ENCODE peak calls at places on chromosomes 3 and 15, in seven cellular contexts. M is GM13976; V is EH; P is stimulated activated CD8-positive, alpha-beta memory T cell treated with anti-CD3 and anti-CD28 coated beads, Interleukin-15, amount 100 ng/mL, for 24 hours; K is fibroblast of the aortic adventitia; C is KG1; D is activated CD8-positive, alpha-beta memory T cell treated with anti-CD3 and anti-CD28 coated beads, Interleukin-2, amount 50 U/mL, for 48 hours. B is an unnamed sample.

GRCh38 chr3:5020262-5020722 is 41.1 kb downstream of the BHLHE40 start:
- DNase-seq in M (no peak), V (no peak), P (no peak), K (no peak), C (no peak), D (no peak), B (no peak)

GRCh38 chr3:50050361-50050760 is 38.4 kb upstream of the RBM5 start:
- DNase-seq in M (no peak), V (peak), P (no peak), K (peak), C (no peak), D (no peak), B (peak)

GRCh38 chr15:98745650-98746374 is 97.5 kb downstream of the IGF1R start:
- DNase-seq in M (no peak), V (peak), P (no peak), K (no peak), C (no peak), D (no peak), B (no peak)

GRCh38 chr15:100284701-100285100 is 57.1 kb downstream of the ADAMTS17 start:
- DNase-seq in M (no peak), V (no peak), P (no peak), K (no peak), C (no peak), D (no peak), B (no peak)

GRCh38 chr3:41116851-41117250 is 82.5 kb upstream of the CTNNB1 start:
- DNase-seq in M (no peak), V (no peak), P (no peak), K (no peak), C (no peak), D (no peak), B (no peak)

GRCh38 chr3:148902173-148902791 is 37.2 kb downstream of the CPA3 start:
- DNase-seq in M (no peak), V (peak), P (no peak), K (peak), C (no peak), D (no peak), B (no peak)

GRCh38 chr3:38039101-38039898 is at the start of gene DLEC1:
- DNase-seq in M (peak), V (peak), P (peak), K (peak), C (no peak), D (peak), B (no peak)

GRCh38 chr3:182570934-182571594 is 222.2 kb upstream of the ATP11B start:
- DNase-seq in M (no peak), V (no peak), P (no peak), K (no peak), C (no peak), D (no peak), B (no peak)

GRCh38 chr3:117439812-117440211 is 730.2 kb downstream of the TUSC7 start:
- DNase-seq in M (no peak), V (peak), P (no peak), K (peak), C (no peak), D (no peak), B (peak)

GRCh38 chr3:127791221-127791913 is 30.9 kb downstream of the MGLL start:
- DNase-seq in M (peak), V (peak), P (no peak), K (peak), C (no peak), D (no peak), B (no peak)

GRCh38 chr3:188008582-188009213 is 145.3 kb upstream of the LPP start:
- DNase-seq in M (no peak), V (no peak), P (no peak), K (no peak), C (no peak), D (no peak), B (no peak)

GRCh38 chr15:80898040-80898439 is 91.6 kb downstream of the MESD start:
- DNase-seq in M (no peak), V (no peak), P (no peak), K (peak), C (no peak), D (no peak), B (no peak)

GRCh38 chr3:69906351-69906966 is 93.1 kb upstream of the SAMMSON start:
- DNase-seq in M (no peak), V (no peak), P (no peak), K (no peak), C (no peak), D (no peak), B (no peak)

GRCh38 chr3:156513619-156514018 is 41.3 kb downstream of the SSR3 start:
- DNase-seq in M (no peak), V (no peak), P (no peak), K (no peak), C (no peak), D (no peak), B (no peak)

GRCh38 chr3:48546203-48546829 is 10.3 kb downstream of the PFKFB4 start:
- DNase-seq in M (no peak), V (no peak), P (no peak), K (no peak), C (no peak), D (no peak), B (no peak)

GRCh38 chr3:106534206-106534605 is 665.4 kb upstream of the CBLB start:
- DNase-seq in M (no peak), V (peak), P (no peak), K (peak), C (peak), D (peak), B (no peak)

GRCh38 chr15:64006642-64007041 is 39.6 kb downstream of the DAPK2 start:
- DNase-seq in M (no peak), V (no peak), P (no peak), K (no peak), C (no peak), D (no peak), B (no peak)

GRCh38 chr3:148882288-148882687 is 17.2 kb downstream of the CPA3 start:
- DNase-seq in M (no peak), V (no peak), P (no peak), K (peak), C (no peak), D (no peak), B (no peak)

GRCh38 chr15:64333986-64334385 is 22.0 kb downstream of the CSNK1G1 start:
- DNase-seq in M (no peak), V (peak), P (no peak), K (peak), C (no peak), D (no peak), B (no peak)

GRCh38 chr15:69574506-69574905 is 121.9 kb downstream of the RPLP1 start:
- DNase-seq in M (no peak), V (no peak), P (no peak), K (no peak), C (no peak), D (no peak), B (no peak)

GRCh38 chr3:93934366-93935046 is 39.2 kb downstream of the PROS1 start:
- DNase-seq in M (no peak), V (no peak), P (no peak), K (no peak), C (no peak), D (no peak), B (no peak)

GRCh38 chr15:42868683-42869082 is 51.9 kb downstream of the TTBK2 start:
- DNase-seq in M (no peak), V (no peak), P (no peak), K (no peak), C (no peak), D (no peak), B (no peak)

GRCh38 chr3:45927881-45928280 is 15.4 kb upstream of the CXCR6 start:
- DNase-seq in M (no peak), V (peak), P (no peak), K (peak), C (no peak), D (no peak), B (no peak)

GRCh38 chr3:143881102-143881501 is 32.8 kb upstream of the SLC9A9 start:
- DNase-seq in M (no peak), V (no peak), P (no peak), K (no peak), C (no peak), D (no peak), B (no peak)

GRCh38 chr3:114758828-114759709 is 388.0 kb downstream of the ZBTB20 start:
- DNase-seq in M (no peak), V (peak), P (no peak), K (peak), C (no peak), D (no peak), B (no peak)

GRCh38 chr3:192022412-192022811 is 561.4 kb downstream of the PYDC2 start:
- DNase-seq in M (no peak), V (no peak), P (no peak), K (peak), C (no peak), D (no peak), B (no peak)

GRCh38 chr3:172065534-172065933 is 26.2 kb downstream of the FNDC3B start:
- DNase-seq in M (no peak), V (peak), P (no peak), K (peak), C (no peak), D (no peak), B (peak)

GRCh38 chr3:4904801-4905695 is 74.2 kb upstream of the BHLHE40 start:
- DNase-seq in M (no peak), V (peak), P (no peak), K (peak), C (no peak), D (no peak), B (no peak)

GRCh38 chr3:150216041-150216811 is 191.9 kb upstream of the TSC22D2 start:
- DNase-seq in M (no peak), V (peak), P (no peak), K (peak), C (no peak), D (no peak), B (peak)

GRCh38 chr3:18027161-18027939 is 284.9 kb upstream of the TBC1D5 start:
- DNase-seq in M (no peak), V (peak), P (no peak), K (peak), C (no peak), D (no peak), B (no peak)

GRCh38 chr15:70035719-70036077 is 62.0 kb downstream of the TLE3 start:
- DNase-seq in M (peak), V (no peak), P (no peak), K (no peak), C (peak), D (no peak), B (no peak)

GRCh38 chr3:55690161-55690560 is 203.1 kb upstream of the WNT5A start:
- DNase-seq in M (no peak), V (no peak), P (no peak), K (no peak), C (no peak), D (no peak), B (no peak)

GRCh38 chr15:22888120-22888859 is 49.8 kb downstream of the NIPA2 start:
- DNase-seq in M (no peak), V (peak), P (no peak), K (peak), C (no peak), D (no peak), B (peak)

GRCh38 chr3:113153499-113154107 is 57.8 kb upstream of the BOC start:
- DNase-seq in M (peak), V (peak), P (no peak), K (no peak), C (no peak), D (no peak), B (no peak)

B was measured in NCI-H2081.